ENCODE peak calls at places on chromosomes 13 and 19, in nine cellular contexts. One of them, this sample, is unnamed.

GRCh38 chr13:98279473-98280175 is 102.6 kb upstream of the RNF113B start:
- DNase-seq in fibroblast of pulmonary artery: no peak
- DNase-seq in neural progenitor cell: no peak
- DNase-seq in HFF-Myc: no peak
- DNase-seq in ovary: no peak
- DNase-seq in IMR-90: no peak
- DNase-seq in tibial artery: no peak
- DNase-seq in endothelial cell: no peak
- DNase-seq in activated B cell treated with CpG ODN at 0.5 μM for 24 hours: no peak
- DNase-seq in this sample: no peak

GRCh38 chr19:18205180-18205915 is 1.5 kb upstream of the RAB3A start:
- DNase-seq in fibroblast of pulmonary artery: peak
- DNase-seq in neural progenitor cell: peak
- DNase-seq in HFF-Myc: no peak
- DNase-seq in ovary: peak
- DNase-seq in IMR-90: peak
- DNase-seq in tibial artery: peak
- DNase-seq in endothelial cell: peak
- DNase-seq in activated B cell treated with CpG ODN at 0.5 μM for 24 hours: peak
- DNase-seq in this sample: peak

GRCh38 chr13:43021926-43022670 is 1.3 kb upstream of the DNAJC15 start:
- DNase-seq in fibroblast of pulmonary artery: peak
- DNase-seq in neural progenitor cell: no peak
- DNase-seq in HFF-Myc: no peak
- DNase-seq in ovary: no peak
- DNase-seq in IMR-90: peak
- DNase-seq in tibial artery: no peak
- DNase-seq in endothelial cell: no peak
- DNase-seq in activated B cell treated with CpG ODN at 0.5 μM for 24 hours: no peak
- DNase-seq in this sample: no peak

GRCh38 chr19:32404939-32405430 is 585 bp upstream of the DPY19L3 start:
- DNase-seq in fibroblast of pulmonary artery: peak
- DNase-seq in neural progenitor cell: peak
- DNase-seq in HFF-Myc: no peak
- DNase-seq in ovary: peak
- DNase-seq in IMR-90: peak
- DNase-seq in tibial artery: peak
- DNase-seq in endothelial cell: peak
- DNase-seq in activated B cell treated with CpG ODN at 0.5 μM for 24 hours: no peak
- DNase-seq in this sample: peak

GRCh38 chr13:67515895-67516294 is 285.8 kb upstream of the PCDH9 start:
- DNase-seq in fibroblast of pulmonary artery: peak
- DNase-seq in neural progenitor cell: no peak
- DNase-seq in HFF-Myc: peak
- DNase-seq in ovary: no peak
- DNase-seq in IMR-90: peak
- DNase-seq in tibial artery: no peak
- DNase-seq in endothelial cell: no peak
- DNase-seq in activated B cell treated with CpG ODN at 0.5 μM for 24 hours: no peak
- DNase-seq in this sample: no peak

GRCh38 chr13:75759531-75759930 is 123.4 kb downstream of the LMO7 start:
- DNase-seq in fibroblast of pulmonary artery: no peak
- DNase-seq in neural progenitor cell: no peak
- DNase-seq in HFF-Myc: no peak
- DNase-seq in ovary: no peak
- DNase-seq in IMR-90: no peak
- DNase-seq in tibial artery: no peak
- DNase-seq in endothelial cell: no peak
- DNase-seq in activated B cell treated with CpG ODN at 0.5 μM for 24 hours: no peak
- DNase-seq in this sample: no peak

GRCh38 chr19:39479916-39480315 is 722 bp upstream of the TIMM50 start:
- DNase-seq in fibroblast of pulmonary artery: no peak
- DNase-seq in neural progenitor cell: no peak
- DNase-seq in HFF-Myc: no peak
- DNase-seq in ovary: no peak
- DNase-seq in IMR-90: no peak
- DNase-seq in tibial artery: no peak
- DNase-seq in endothelial cell: no peak
- DNase-seq in activated B cell treated with CpG ODN at 0.5 μM for 24 hours: no peak
- DNase-seq in this sample: no peak

GRCh38 chr13:105346141-105346766 is 1189.2 kb downstream of the EFNB2 start:
- DNase-seq in fibroblast of pulmonary artery: peak
- DNase-seq in neural progenitor cell: no peak
- DNase-seq in HFF-Myc: peak
- DNase-seq in ovary: no peak
- DNase-seq in IMR-90: peak
- DNase-seq in tibial artery: no peak
- DNase-seq in endothelial cell: no peak
- DNase-seq in activated B cell treated with CpG ODN at 0.5 μM for 24 hours: no peak
- DNase-seq in this sample: no peak

GRCh38 chr19:41248895-41249294 is 15.3 kb upstream of the HNRNPUL1 start:
- DNase-seq in fibroblast of pulmonary artery: no peak
- DNase-seq in neural progenitor cell: no peak
- DNase-seq in HFF-Myc: no peak
- DNase-seq in ovary: no peak
- DNase-seq in IMR-90: no peak
- DNase-seq in tibial artery: no peak
- DNase-seq in endothelial cell: no peak
- DNase-seq in activated B cell treated with CpG ODN at 0.5 μM for 24 hours: no peak
- DNase-seq in this sample: no peak

GRCh38 chr19:14116918-14117578 is 514 bp downstream of the PRKACA start:
- DNase-seq in fibroblast of pulmonary artery: no peak
- DNase-seq in neural progenitor cell: no peak
- DNase-seq in HFF-Myc: no peak
- DNase-seq in ovary: peak
- DNase-seq in IMR-90: no peak
- DNase-seq in tibial artery: peak
- DNase-seq in endothelial cell: no peak
- DNase-seq in activated B cell treated with CpG ODN at 0.5 μM for 24 hours: no peak
- DNase-seq in this sample: peak

GRCh38 chr13:83634601-83635000 is 247.7 kb downstream of the SLITRK1 start:
- DNase-seq in fibroblast of pulmonary artery: no peak
- DNase-seq in neural progenitor cell: peak
- DNase-seq in HFF-Myc: no peak
- DNase-seq in ovary: no peak
- DNase-seq in IMR-90: no peak
- DNase-seq in tibial artery: no peak
- DNase-seq in endothelial cell: no peak
- DNase-seq in activated B cell treated with CpG ODN at 0.5 μM for 24 hours: no peak
- DNase-seq in this sample: no peak

GRCh38 chr19:46515879-46516350 is 20.2 kb upstream of the PNMA8B start:
- DNase-seq in fibroblast of pulmonary artery: peak
- DNase-seq in neural progenitor cell: peak
- DNase-seq in HFF-Myc: peak
- DNase-seq in ovary: no peak
- DNase-seq in IMR-90: peak
- DNase-seq in tibial artery: no peak
- DNase-seq in endothelial cell: no peak
- DNase-seq in activated B cell treated with CpG ODN at 0.5 μM for 24 hours: no peak
- DNase-seq in this sample: no peak

GRCh38 chr19:41599175-41599966 is 23.4 kb downstream of the CEACAM21 start:
- DNase-seq in fibroblast of pulmonary artery: no peak
- DNase-seq in neural progenitor cell: no peak
- DNase-seq in HFF-Myc: no peak
- DNase-seq in ovary: no peak
- DNase-seq in IMR-90: no peak
- DNase-seq in tibial artery: no peak
- DNase-seq in endothelial cell: no peak
- DNase-seq in activated B cell treated with CpG ODN at 0.5 μM for 24 hours: no peak
- DNase-seq in this sample: no peak

GRCh38 chr13:97866751-97867150 is 86.7 kb upstream of the IPO5 start:
- DNase-seq in fibroblast of pulmonary artery: no peak
- DNase-seq in neural progenitor cell: no peak
- DNase-seq in HFF-Myc: no peak
- DNase-seq in ovary: no peak
- DNase-seq in IMR-90: no peak
- DNase-seq in tibial artery: no peak
- DNase-seq in endothelial cell: no peak
- DNase-seq in activated B cell treated with CpG ODN at 0.5 μM for 24 hours: no peak
- DNase-seq in this sample: no peak

GRCh38 chr19:49502866-49503581 is 6.8 kb downstream of the RPS11 start:
- DNase-seq in fibroblast of pulmonary artery: peak
- DNase-seq in neural progenitor cell: peak
- DNase-seq in HFF-Myc: peak
- DNase-seq in ovary: peak
- DNase-seq in IMR-90: peak
- DNase-seq in tibial artery: no peak
- DNase-seq in endothelial cell: peak
- DNase-seq in activated B cell treated with CpG ODN at 0.5 μM for 24 hours: no peak
- DNase-seq in this sample: peak

GRCh38 chr19:58500242-58500641 is 11.6 kb downstream of the SLC27A5 start:
- DNase-seq in fibroblast of pulmonary artery: no peak
- DNase-seq in neural progenitor cell: no peak
- DNase-seq in HFF-Myc: no peak
- DNase-seq in ovary: no peak
- DNase-seq in IMR-90: no peak
- DNase-seq in tibial artery: no peak
- DNase-seq in endothelial cell: no peak
- DNase-seq in activated B cell treated with CpG ODN at 0.5 μM for 24 hours: no peak
- DNase-seq in this sample: no peak

GRCh38 chr13:94227255-94227879 is 252.1 kb downstream of the DCT start:
- DNase-seq in fibroblast of pulmonary artery: no peak
- DNase-seq in neural progenitor cell: no peak
- DNase-seq in HFF-Myc: no peak
- DNase-seq in ovary: no peak
- DNase-seq in IMR-90: no peak
- DNase-seq in tibial artery: no peak
- DNase-seq in endothelial cell: no peak
- DNase-seq in activated B cell treated with CpG ODN at 0.5 μM for 24 hours: no peak
- DNase-seq in this sample: no peak

GRCh38 chr19:2542341-2543069 is 66.6 kb downstream of the GADD45B start:
- DNase-seq in fibroblast of pulmonary artery: no peak
- DNase-seq in neural progenitor cell: no peak
- DNase-seq in HFF-Myc: no peak
- DNase-seq in ovary: no peak
- DNase-seq in IMR-90: peak
- DNase-seq in tibial artery: no peak
- DNase-seq in endothelial cell: no peak
- DNase-seq in activated B cell treated with CpG ODN at 0.5 μM for 24 hours: no peak
- DNase-seq in this sample: peak

GRCh38 chr19:2540251-2540645 is 64.3 kb downstream of the GADD45B start:
- DNase-seq in fibroblast of pulmonary artery: no peak
- DNase-seq in neural progenitor cell: no peak
- DNase-seq in HFF-Myc: no peak
- DNase-seq in ovary: no peak
- DNase-seq in IMR-90: no peak
- DNase-seq in tibial artery: no peak
- DNase-seq in endothelial cell: no peak
- DNase-seq in activated B cell treated with CpG ODN at 0.5 μM for 24 hours: no peak
- DNase-seq in this sample: no peak

GRCh38 chr19:2543463-2544442 is 67.8 kb downstream of the GADD45B start:
- DNase-seq in fibroblast of pulmonary artery: peak
- DNase-seq in neural progenitor cell: peak
- DNase-seq in HFF-Myc: peak
- DNase-seq in ovary: peak
- DNase-seq in IMR-90: peak
- DNase-seq in tibial artery: peak
- DNase-seq in endothelial cell: peak
- DNase-seq in activated B cell treated with CpG ODN at 0.5 μM for 24 hours: peak
- DNase-seq in this sample: peak

GRCh38 chr19:2538096-2538757 is 62.3 kb downstream of the GADD45B start:
- DNase-seq in fibroblast of pulmonary artery: no peak
- DNase-seq in neural progenitor cell: no peak
- DNase-seq in HFF-Myc: no peak
- DNase-seq in ovary: no peak
- DNase-seq in IMR-90: no peak
- DNase-seq in tibial artery: no peak
- DNase-seq in endothelial cell: no peak
- DNase-seq in activated B cell treated with CpG ODN at 0.5 μM for 24 hours: no peak
- DNase-seq in this sample: no peak

GRCh38 chr19:2540646-2541454 is 64.9 kb downstream of the GADD45B start:
- DNase-seq in fibroblast of pulmonary artery: peak
- DNase-seq in neural progenitor cell: peak
- DNase-seq in HFF-Myc: peak
- DNase-seq in ovary: peak
- DNase-seq in IMR-90: peak
- DNase-seq in tibial artery: peak
- DNase-seq in endothelial cell: peak
- DNase-seq in activated B cell treated with CpG ODN at 0.5 μM for 24 hours: no peak
- DNase-seq in this sample: peak
- TF ChIP-seq CTCF in fibroblast of pulmonary artery: peak
- TF ChIP-seq CTCF in neural progenitor cell: peak
- TF ChIP-seq CTCF in HFF-Myc: peak
- TF ChIP-seq CTCF in ovary: peak
- TF ChIP-seq CTCF in IMR-90: peak
- TF ChIP-seq CTCF in tibial artery: peak
- TF ChIP-seq CTCF in endothelial cell: no peak
- TF ChIP-seq CTCF in activated B cell treated with CpG ODN at 0.5 μM for 24 hours: no peak
- TF ChIP-seq CTCF in this sample: peak

GRCh38 chr19:11014403-11014911 is 53.6 kb downstream of the SMARCA4 start:
- DNase-seq in fibroblast of pulmonary artery: no peak
- DNase-seq in neural progenitor cell: no peak
- DNase-seq in HFF-Myc: no peak
- DNase-seq in ovary: no peak
- DNase-seq in IMR-90: no peak
- DNase-seq in tibial artery: no peak
- DNase-seq in endothelial cell: no peak
- DNase-seq in activated B cell treated with CpG ODN at 0.5 μM for 24 hours: no peak
- DNase-seq in this sample: no peak
- TF ChIP-seq CTCF in fibroblast of pulmonary artery: peak
- TF ChIP-seq CTCF in neural progenitor cell: no peak
- TF ChIP-seq CTCF in HFF-Myc: no peak
- TF ChIP-seq CTCF in ovary: no peak
- TF ChIP-seq CTCF in IMR-90: no peak
- TF ChIP-seq CTCF in tibial artery: no peak
- TF ChIP-seq CTCF in endothelial cell: no peak
- TF ChIP-seq CTCF in activated B cell treated with CpG ODN at 0.5 μM for 24 hours: no peak
- TF ChIP-seq CTCF in this sample: no peak

GRCh38 chr13:46146898-46147297 is 35.1 kb downstream of the LCP1 start:
- DNase-seq in fibroblast of pulmonary artery: peak
- DNase-seq in neural progenitor cell: peak
- DNase-seq in HFF-Myc: no peak
- DNase-seq in ovary: no peak
- DNase-seq in IMR-90: no peak
- DNase-seq in tibial artery: no peak
- DNase-seq in endothelial cell: peak
- DNase-seq in activated B cell treated with CpG ODN at 0.5 μM for 24 hours: no peak
- DNase-seq in this sample: no peak
- TF ChIP-seq CTCF in fibroblast of pulmonary artery: peak
- TF ChIP-seq CTCF in neural progenitor cell: peak
- TF ChIP-seq CTCF in HFF-Myc: peak
- TF ChIP-seq CTCF in ovary: no peak
- TF ChIP-seq CTCF in IMR-90: no peak
- TF ChIP-seq CTCF in tibial artery: no peak
- TF ChIP-seq CTCF in endothelial cell: no peak
- TF ChIP-seq CTCF in activated B cell treated with CpG ODN at 0.5 μM for 24 hours: no peak
- TF ChIP-seq CTCF in this sample: peak

DNA sequence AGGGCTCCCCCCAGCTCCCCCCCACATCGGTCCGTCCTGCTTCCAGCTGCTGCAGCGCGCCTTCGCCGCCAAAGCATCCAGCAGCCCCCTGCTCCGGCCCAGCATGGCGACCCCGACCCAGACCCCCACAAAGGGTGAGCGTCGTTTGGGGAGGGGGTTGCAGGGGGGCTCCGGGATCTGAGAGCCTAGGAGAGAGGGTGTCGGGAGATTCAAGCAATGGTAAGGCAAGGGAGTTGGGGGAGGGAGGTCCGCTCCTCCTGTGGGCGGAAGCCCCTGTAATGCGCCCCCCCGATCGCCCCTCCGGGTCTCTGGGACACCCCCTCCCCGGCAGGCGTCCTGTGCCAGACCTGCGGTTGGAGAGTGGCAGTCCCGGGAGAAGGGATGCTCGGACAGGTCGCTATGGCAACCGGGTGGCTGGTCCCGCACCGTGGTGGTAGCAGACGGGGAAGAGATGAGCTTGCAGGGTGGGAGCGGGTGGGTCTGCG is at the start of gene FXYD7:
- DNase-seq in fibroblast of pulmonary artery: no peak
- DNase-seq in neural progenitor cell: peak
- DNase-seq in HFF-Myc: no peak
- DNase-seq in ovary: peak
- DNase-seq in IMR-90: no peak
- DNase-seq in tibial artery: no peak
- DNase-seq in endothelial cell: peak
- DNase-seq in activated B cell treated with CpG ODN at 0.5 μM for 24 hours: no peak
- DNase-seq in this sample: no peak
- TF ChIP-seq CTCF in fibroblast of pulmonary artery: no peak
- TF ChIP-seq CTCF in neural progenitor cell: no peak
- TF ChIP-seq CTCF in HFF-Myc: no peak
- TF ChIP-seq CTCF in ovary: no peak
- TF ChIP-seq CTCF in IMR-90: no peak
- TF ChIP-seq CTCF in tibial artery: peak
- TF ChIP-seq CTCF in endothelial cell: peak
- TF ChIP-seq CTCF in activated B cell treated with CpG ODN at 0.5 μM for 24 hours: no peak
- TF ChIP-seq CTCF in this sample: peak

This sample was measured in lower lobe of right lung.